ENCODE peak calls at places on chromosomes 6 and 20, in four cellular contexts. D is activated naive CD4-positive, alpha-beta T cell treated with anti-CD3 and anti-CD28 coated beads for 36 hours; U is left colon; M is amniotic stem cell. G is an unnamed sample.

GRCh38 chr20:47464380-47465101 is 37.1 kb upstream of the NCOA3 start:
- DNase-seq in U (peak), D (no peak), M (peak), G (peak)

GRCh38 chr6:128114164-128114563 is 213.3 kb upstream of the THEMIS start:
- DNase-seq in M (no peak), U (no peak), D (no peak), G (no peak)

GRCh38 chr20:60062431-60063336 is 104.5 kb downstream of the CDH26 start:
- DNase-seq in U (no peak), D (no peak), M (peak), G (no peak)

GRCh38 chr20:20621191-20621590 is 91.3 kb downstream of the RALGAPA2 start:
- DNase-seq in D (no peak), M (no peak), U (no peak), G (no peak)

GRCh38 chr6:144066745-144067484 is 28.5 kb downstream of the SF3B5 start:
- DNase-seq in U (no peak), M (no peak), D (peak), G (no peak)

GRCh38 chr6:10534418-10534760 is 13.2 kb downstream of the GCNT2 start:
- DNase-seq in M (no peak), D (no peak), U (no peak), G (no peak)

GRCh38 chr20:10074513-10074912 is 39.7 kb downstream of the ANKEF1 start:
- DNase-seq in M (peak), D (no peak), U (no peak), G (peak)

GRCh38 chr20:32064667-32065066 is 12.6 kb downstream of the HCK start:
- DNase-seq in U (no peak), D (no peak), M (no peak), G (no peak)

GRCh38 chr6:109454483-109455160 is 950 bp downstream of the MICAL1 start:
- DNase-seq in M (no peak), U (peak), D (peak), G (no peak)

GRCh38 chr20:44959082-44959895 is 908 bp downstream of the TOMM34 start:
- DNase-seq in D (peak), M (peak), U (peak), G (no peak)

GRCh38 chr6:22145294-22145693 is 151.5 kb downstream of the PRL start:
- DNase-seq in M (no peak), D (no peak), U (no peak), G (no peak)

GRCh38 chr6:17957488-17957887 is 29.9 kb downstream of the KIF13A start:
- DNase-seq in M (no peak), D (no peak), U (no peak), G (no peak)

GRCh38 chr6:123598011-123598410 is 38.7 kb downstream of the TRDN start:
- DNase-seq in U (no peak), M (no peak), D (no peak), G (no peak)

GRCh38 chr6:36959555-36960250 is 5.2 kb downstream of the PI16 start:
- DNase-seq in D (no peak), U (no peak), M (no peak), G (no peak)

GRCh38 chr20:21862958-21863357 is 157.5 kb downstream of the PAX1 start:
- DNase-seq in M (no peak), U (no peak), D (no peak), G (no peak)

GRCh38 chr6:125949069-125949468 is 7.5 kb upstream of the HINT3 start:
- DNase-seq in D (no peak), U (no peak), M (no peak), G (no peak)

GRCh38 chr20:41895633-41896032 is 277.5 kb upstream of the CHD6 start:
- DNase-seq in U (no peak), M (no peak), D (no peak), G (no peak)

GRCh38 chr6:139151425-139152087 is 16.7 kb downstream of the HECA start:
- DNase-seq in D (no peak), M (no peak), U (no peak), G (no peak)

GRCh38 chr6:90895299-90896164 is 308.7 kb upstream of the MAP3K7 start:
- DNase-seq in M (no peak), U (no peak), D (no peak), G (no peak)

GRCh38 chr6:13915566-13916229 is 9.1 kb upstream of the RNF182 start:
- DNase-seq in U (no peak), D (no peak), M (no peak), G (no peak)

GRCh38 chr20:62350098-62350628 is 16.9 kb downstream of the LAMA5 start:
- DNase-seq in M (no peak), U (no peak), D (no peak), G (no peak)

GRCh38 chr20:46509523-46509922 is 3.8 kb downstream of the ZNF334 start:
- DNase-seq in M (no peak), D (peak), U (no peak), G (no peak)

G was measured in pulmonary artery endothelial cell.